ENCODE peak calls at places on chromosomes 6 and 20, in ten cellular contexts. One of them, this sample, is unnamed.

GRCh38 chr6:42086665-42087050 is 36.3 kb downstream of the TAF8 start:
- DNase-seq in AG04450: no peak
- DNase-seq in Peyer's patch: no peak
- DNase-seq in astrocyte: no peak
- DNase-seq in HCT116: no peak
- DNase-seq in prostate gland: no peak
- DNase-seq in AG10803: no peak
- DNase-seq in breast epithelium: no peak
- DNase-seq in brain microvascular endothelial cell: no peak
- DNase-seq in dorsolateral prefrontal cortex: no peak
- DNase-seq in this sample: no peak

GRCh38 chr6:63640062-63640461 is 4.5 kb downstream of the PHF3 start:
- DNase-seq in AG04450: no peak
- DNase-seq in Peyer's patch: no peak
- DNase-seq in astrocyte: peak
- DNase-seq in HCT116: no peak
- DNase-seq in prostate gland: no peak
- DNase-seq in AG10803: peak
- DNase-seq in breast epithelium: no peak
- DNase-seq in brain microvascular endothelial cell: peak
- DNase-seq in dorsolateral prefrontal cortex: no peak
- DNase-seq in this sample: peak

GRCh38 chr6:705047-705446 is 12.1 kb upstream of the EXOC2 start:
- DNase-seq in AG04450: no peak
- DNase-seq in Peyer's patch: no peak
- DNase-seq in astrocyte: no peak
- DNase-seq in HCT116: no peak
- DNase-seq in prostate gland: no peak
- DNase-seq in AG10803: no peak
- DNase-seq in breast epithelium: no peak
- DNase-seq in brain microvascular endothelial cell: no peak
- DNase-seq in dorsolateral prefrontal cortex: no peak
- DNase-seq in this sample: no peak

GRCh38 chr6:83151114-83151513 is 42.0 kb downstream of the PGM3 start:
- DNase-seq in AG04450: peak
- DNase-seq in Peyer's patch: no peak
- DNase-seq in astrocyte: no peak
- DNase-seq in HCT116: no peak
- DNase-seq in prostate gland: no peak
- DNase-seq in AG10803: no peak
- DNase-seq in breast epithelium: no peak
- DNase-seq in brain microvascular endothelial cell: no peak
- DNase-seq in dorsolateral prefrontal cortex: no peak
- DNase-seq in this sample: no peak

GRCh38 chr6:35370799-35371493 is 28.6 kb downstream of the PPARD start:
- DNase-seq in AG04450: no peak
- DNase-seq in Peyer's patch: no peak
- DNase-seq in astrocyte: no peak
- DNase-seq in HCT116: no peak
- DNase-seq in prostate gland: no peak
- DNase-seq in AG10803: peak
- DNase-seq in breast epithelium: no peak
- DNase-seq in brain microvascular endothelial cell: peak
- DNase-seq in dorsolateral prefrontal cortex: no peak
- DNase-seq in this sample: peak

GRCh38 chr6:108656834-108657233 is 96.1 kb downstream of the FOXO3 start:
- DNase-seq in AG04450: no peak
- DNase-seq in Peyer's patch: no peak
- DNase-seq in astrocyte: no peak
- DNase-seq in HCT116: no peak
- DNase-seq in prostate gland: no peak
- DNase-seq in AG10803: no peak
- DNase-seq in breast epithelium: no peak
- DNase-seq in brain microvascular endothelial cell: no peak
- DNase-seq in dorsolateral prefrontal cortex: no peak
- DNase-seq in this sample: no peak

GRCh38 chr6:70547313-70547712 is 19.4 kb upstream of the SDHAF4 start:
- DNase-seq in AG04450: no peak
- DNase-seq in Peyer's patch: no peak
- DNase-seq in astrocyte: peak
- DNase-seq in HCT116: no peak
- DNase-seq in prostate gland: no peak
- DNase-seq in AG10803: peak
- DNase-seq in breast epithelium: no peak
- DNase-seq in brain microvascular endothelial cell: no peak
- DNase-seq in dorsolateral prefrontal cortex: no peak
- DNase-seq in this sample: peak

GRCh38 chr6:129938242-129939020 is 77.3 kb upstream of the TMEM244 start:
- DNase-seq in AG04450: no peak
- DNase-seq in Peyer's patch: no peak
- DNase-seq in astrocyte: no peak
- DNase-seq in HCT116: no peak
- DNase-seq in prostate gland: no peak
- DNase-seq in AG10803: no peak
- DNase-seq in breast epithelium: no peak
- DNase-seq in brain microvascular endothelial cell: no peak
- DNase-seq in dorsolateral prefrontal cortex: no peak
- DNase-seq in this sample: no peak

GRCh38 chr6:32854376-32855178 is 585 bp downstream of the PSMB9 start:
- DNase-seq in AG04450: no peak
- DNase-seq in Peyer's patch: peak
- DNase-seq in astrocyte: no peak
- DNase-seq in HCT116: no peak
- DNase-seq in prostate gland: peak
- DNase-seq in AG10803: peak
- DNase-seq in breast epithelium: no peak
- DNase-seq in brain microvascular endothelial cell: no peak
- DNase-seq in dorsolateral prefrontal cortex: no peak
- DNase-seq in this sample: peak

GRCh38 chr6:148954934-148955915 is 208.4 kb downstream of the UST start:
- DNase-seq in AG04450: no peak
- DNase-seq in Peyer's patch: no peak
- DNase-seq in astrocyte: no peak
- DNase-seq in HCT116: no peak
- DNase-seq in prostate gland: no peak
- DNase-seq in AG10803: no peak
- DNase-seq in breast epithelium: no peak
- DNase-seq in brain microvascular endothelial cell: no peak
- DNase-seq in dorsolateral prefrontal cortex: no peak
- DNase-seq in this sample: no peak

GRCh38 chr20:40390654-40391053 is 298.4 kb downstream of the MAFB start:
- DNase-seq in AG04450: no peak
- DNase-seq in Peyer's patch: no peak
- DNase-seq in astrocyte: no peak
- DNase-seq in HCT116: no peak
- DNase-seq in prostate gland: no peak
- DNase-seq in AG10803: peak
- DNase-seq in breast epithelium: no peak
- DNase-seq in brain microvascular endothelial cell: no peak
- DNase-seq in dorsolateral prefrontal cortex: no peak
- DNase-seq in this sample: no peak
- H3K4me3 ChIP-seq in AG04450: no peak
- H3K4me3 ChIP-seq in Peyer's patch: no peak
- H3K4me3 ChIP-seq in astrocyte: no peak
- H3K4me3 ChIP-seq in HCT116: no peak
- H3K4me3 ChIP-seq in prostate gland: no peak
- H3K4me3 ChIP-seq in AG10803: no peak
- H3K4me3 ChIP-seq in breast epithelium: no peak
- H3K4me3 ChIP-seq in brain microvascular endothelial cell: no peak
- H3K4me3 ChIP-seq in dorsolateral prefrontal cortex: no peak
- H3K4me3 ChIP-seq in this sample: no peak

GRCh38 chr6:116265081-116265829 is 11.4 kb upstream of the TSPYL4 start:
- DNase-seq in AG04450: no peak
- DNase-seq in Peyer's patch: peak
- DNase-seq in astrocyte: no peak
- DNase-seq in HCT116: no peak
- DNase-seq in prostate gland: no peak
- DNase-seq in AG10803: no peak
- DNase-seq in breast epithelium: no peak
- DNase-seq in brain microvascular endothelial cell: no peak
- DNase-seq in dorsolateral prefrontal cortex: no peak
- DNase-seq in this sample: no peak

GRCh38 chr6:116271309-116271708 is 8.4 kb downstream of the TSPYL1 start:
- DNase-seq in AG04450: no peak
- DNase-seq in Peyer's patch: no peak
- DNase-seq in astrocyte: no peak
- DNase-seq in HCT116: no peak
- DNase-seq in prostate gland: no peak
- DNase-seq in AG10803: no peak
- DNase-seq in breast epithelium: no peak
- DNase-seq in brain microvascular endothelial cell: no peak
- DNase-seq in dorsolateral prefrontal cortex: no peak
- DNase-seq in this sample: no peak

GRCh38 chr6:116267879-116268588 is 11.7 kb downstream of the TSPYL1 start:
- DNase-seq in AG04450: no peak
- DNase-seq in Peyer's patch: no peak
- DNase-seq in astrocyte: peak
- DNase-seq in HCT116: no peak
- DNase-seq in prostate gland: no peak
- DNase-seq in AG10803: no peak
- DNase-seq in breast epithelium: no peak
- DNase-seq in brain microvascular endothelial cell: peak
- DNase-seq in dorsolateral prefrontal cortex: no peak
- DNase-seq in this sample: no peak

GRCh38 chr6:116266803-116267202 is 12.9 kb downstream of the TSPYL1 start:
- DNase-seq in AG04450: no peak
- DNase-seq in Peyer's patch: no peak
- DNase-seq in astrocyte: no peak
- DNase-seq in HCT116: no peak
- DNase-seq in prostate gland: no peak
- DNase-seq in AG10803: no peak
- DNase-seq in breast epithelium: no peak
- DNase-seq in brain microvascular endothelial cell: no peak
- DNase-seq in dorsolateral prefrontal cortex: no peak
- DNase-seq in this sample: no peak

DNA sequence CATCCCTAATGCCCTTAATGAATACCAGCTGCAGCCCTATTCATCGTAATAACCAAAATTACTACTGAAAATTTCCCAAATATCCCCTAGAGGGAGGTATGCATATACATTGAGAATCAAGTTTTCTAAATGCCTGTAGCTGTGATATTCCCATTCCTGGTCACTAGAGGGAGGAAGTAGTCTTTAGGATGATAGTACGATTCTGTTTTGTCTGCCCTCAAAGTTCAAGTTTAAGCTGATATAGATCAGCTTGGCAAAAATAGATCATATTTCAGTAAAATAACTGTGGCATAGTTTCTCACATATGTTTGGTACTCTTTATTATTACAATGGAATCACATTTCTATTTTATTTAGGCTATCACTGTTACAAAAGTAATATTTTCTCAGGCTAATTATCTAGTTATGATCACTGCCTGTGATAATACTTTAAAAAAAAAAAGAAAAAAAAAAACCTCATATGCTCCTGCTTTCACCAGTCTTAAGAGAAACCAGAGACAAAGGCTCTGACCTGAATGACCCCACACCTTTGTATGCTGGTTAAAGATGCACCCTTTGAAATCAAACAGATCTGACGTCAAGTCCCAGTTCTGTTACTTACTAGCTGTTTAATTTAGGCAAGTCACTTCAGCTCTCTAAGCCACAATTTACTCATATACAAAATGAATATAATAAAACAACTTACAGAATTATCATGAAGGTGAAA is 11.0 kb downstream of the TSPYL1 start:
- DNase-seq in AG04450: peak
- DNase-seq in Peyer's patch: no peak
- DNase-seq in astrocyte: peak
- DNase-seq in HCT116: peak
- DNase-seq in prostate gland: no peak
- DNase-seq in AG10803: peak
- DNase-seq in breast epithelium: no peak
- DNase-seq in brain microvascular endothelial cell: peak
- DNase-seq in dorsolateral prefrontal cortex: no peak
- DNase-seq in this sample: peak
- TF ChIP-seq CTCF in AG04450: peak
- TF ChIP-seq CTCF in Peyer's patch: peak
- TF ChIP-seq CTCF in astrocyte: peak
- TF ChIP-seq CTCF in HCT116: peak
- TF ChIP-seq CTCF in prostate gland: peak
- TF ChIP-seq CTCF in AG10803: peak
- TF ChIP-seq CTCF in breast epithelium: peak
- TF ChIP-seq CTCF in brain microvascular endothelial cell: peak
- TF ChIP-seq CTCF in dorsolateral prefrontal cortex: peak
- TF ChIP-seq CTCF in this sample: peak

GRCh38 chr20:56626367-56627121 is 2.6 kb upstream of the TFAP2C start:
- DNase-seq in AG04450: no peak
- DNase-seq in Peyer's patch: no peak
- DNase-seq in astrocyte: no peak
- DNase-seq in HCT116: peak
- DNase-seq in prostate gland: no peak
- DNase-seq in AG10803: peak
- DNase-seq in breast epithelium: no peak
- DNase-seq in brain microvascular endothelial cell: no peak
- DNase-seq in dorsolateral prefrontal cortex: no peak
- DNase-seq in this sample: no peak

GRCh38 chr20:56627122-56628014 is 1.7 kb upstream of the TFAP2C start:
- DNase-seq in AG04450: no peak
- DNase-seq in Peyer's patch: no peak
- DNase-seq in astrocyte: no peak
- DNase-seq in HCT116: no peak
- DNase-seq in prostate gland: no peak
- DNase-seq in AG10803: no peak
- DNase-seq in breast epithelium: no peak
- DNase-seq in brain microvascular endothelial cell: no peak
- DNase-seq in dorsolateral prefrontal cortex: no peak
- DNase-seq in this sample: no peak

GRCh38 chr20:56629464-56630085 is 469 bp downstream of the TFAP2C start:
- DNase-seq in AG04450: no peak
- DNase-seq in Peyer's patch: no peak
- DNase-seq in astrocyte: no peak
- DNase-seq in HCT116: no peak
- DNase-seq in prostate gland: peak
- DNase-seq in AG10803: no peak
- DNase-seq in breast epithelium: no peak
- DNase-seq in brain microvascular endothelial cell: no peak
- DNase-seq in dorsolateral prefrontal cortex: no peak
- DNase-seq in this sample: no peak

GRCh38 chr20:56628873-56629463 is at the start of gene TFAP2C:
- DNase-seq in AG04450: no peak
- DNase-seq in Peyer's patch: peak
- DNase-seq in astrocyte: no peak
- DNase-seq in HCT116: peak
- DNase-seq in prostate gland: peak
- DNase-seq in AG10803: peak
- DNase-seq in breast epithelium: peak
- DNase-seq in brain microvascular endothelial cell: peak
- DNase-seq in dorsolateral prefrontal cortex: no peak
- DNase-seq in this sample: no peak

GRCh38 chr20:56628015-56628872 is 862 bp upstream of the TFAP2C start:
- DNase-seq in AG04450: no peak
- DNase-seq in Peyer's patch: no peak
- DNase-seq in astrocyte: no peak
- DNase-seq in HCT116: no peak
- DNase-seq in prostate gland: no peak
- DNase-seq in AG10803: no peak
- DNase-seq in breast epithelium: no peak
- DNase-seq in brain microvascular endothelial cell: no peak
- DNase-seq in dorsolateral prefrontal cortex: no peak
- DNase-seq in this sample: no peak
- H3K4me3 ChIP-seq in AG04450: no peak
- H3K4me3 ChIP-seq in Peyer's patch: no peak
- H3K4me3 ChIP-seq in astrocyte: peak
- H3K4me3 ChIP-seq in HCT116: peak
- H3K4me3 ChIP-seq in prostate gland: peak
- H3K4me3 ChIP-seq in AG10803: peak
- H3K4me3 ChIP-seq in breast epithelium: peak
- H3K4me3 ChIP-seq in brain microvascular endothelial cell: peak
- H3K4me3 ChIP-seq in dorsolateral prefrontal cortex: peak
- H3K4me3 ChIP-seq in this sample: no peak

GRCh38 chr6:122184260-122184934 is 215.1 kb upstream of the HSF2 start:
- DNase-seq in AG04450: peak
- DNase-seq in Peyer's patch: no peak
- DNase-seq in astrocyte: peak
- DNase-seq in HCT116: peak
- DNase-seq in prostate gland: no peak
- DNase-seq in AG10803: peak
- DNase-seq in breast epithelium: no peak
- DNase-seq in brain microvascular endothelial cell: no peak
- DNase-seq in dorsolateral prefrontal cortex: no peak
- DNase-seq in this sample: peak
- TF ChIP-seq CTCF in AG04450: peak
- TF ChIP-seq CTCF in Peyer's patch: peak
- TF ChIP-seq CTCF in astrocyte: peak
- TF ChIP-seq CTCF in HCT116: peak
- TF ChIP-seq CTCF in prostate gland: no peak
- TF ChIP-seq CTCF in AG10803: peak
- TF ChIP-seq CTCF in breast epithelium: peak
- TF ChIP-seq CTCF in brain microvascular endothelial cell: peak
- TF ChIP-seq CTCF in dorsolateral prefrontal cortex: peak
- TF ChIP-seq CTCF in this sample: peak

This sample was measured in fibroblast of the aortic adventitia.